ENCODE peak calls at places on chromosomes 11 and 22, in eight cellular contexts. R is ovary; Z is AG09319; O is transverse colon; L is stimulated activated CD4-positive, alpha-beta T cell treated with anti-CD3 and anti-CD28 coated beads, Interleukin-12 subunit alpha, Interleukin-12 subunit beta, amount 100 ng/mL, for 24 hours; J is H1; C is activated T-cell treated with anti-CD3 and anti-CD28 coated beads, Interleukin-2, amount 50 U/mL, for 72 hours; W is Kasumi-1. A is an unnamed sample.

GRCh38 chr22:32591620-32592019 is 117.0 kb downstream of the FBXO7 start:
- DNase-seq in R (no peak), Z (peak), O (no peak), L (no peak), J (no peak), C (no peak), W (no peak), A (no peak)

GRCh38 chr22:48804811-48805301 is 1022.8 kb downstream of the BRD1 start:
- DNase-seq in R (peak), Z (no peak), O (no peak), L (no peak), J (no peak), C (no peak), W (no peak), A (no peak)

GRCh38 chr11:78030429-78031325 is 7.6 kb upstream of the KCTD14 start:
- DNase-seq in R (peak), Z (no peak), O (peak), L (no peak), J (no peak), C (no peak), W (peak), A (no peak)

GRCh38 chr22:40509401-40510134 is 127.0 kb downstream of the MRTFA start:
- DNase-seq in R (peak), Z (peak), O (peak), L (no peak), J (no peak), C (no peak), W (no peak), A (no peak)

GRCh38 chr11:126700773-126701554 is 299.6 kb downstream of the KIRREL3 start:
- DNase-seq in R (no peak), Z (no peak), O (no peak), L (no peak), J (no peak), C (no peak), W (no peak), A (no peak)

GRCh38 chr11:65584723-65585171 is 8.9 kb downstream of the EHBP1L1 start:
- DNase-seq in R (no peak), Z (no peak), O (no peak), L (no peak), J (no peak), C (no peak), W (no peak), A (no peak)

GRCh38 chr22:17966403-17966717 is 58.0 kb downstream of the MICAL3 start:
- DNase-seq in R (no peak), Z (no peak), O (no peak), L (no peak), J (no peak), C (no peak), W (no peak), A (no peak)

GRCh38 chr11:33128739-33129138 is 32.5 kb downstream of the CSTF3 start:
- DNase-seq in R (no peak), Z (no peak), O (no peak), L (no peak), J (no peak), C (no peak), W (no peak), A (no peak)

GRCh38 chr22:20957691-20958440 is 9.2 kb upstream of the AIFM3 start:
- DNase-seq in R (no peak), Z (no peak), O (peak), L (no peak), J (no peak), C (no peak), W (peak), A (no peak)

GRCh38 chr11:70824590-70825300 is 426.4 kb downstream of the CTTN start:
- DNase-seq in R (no peak), Z (no peak), O (no peak), L (no peak), J (no peak), C (no peak), W (no peak), A (no peak)

GRCh38 chr11:29293825-29294224 is 723.0 kb downstream of the KCNA4 start:
- DNase-seq in R (no peak), Z (no peak), O (no peak), L (no peak), J (no peak), C (no peak), W (no peak), A (no peak)

A was measured in activated CD4-positive, alpha-beta memory T cell treated with anti-CD3 and anti-CD28 coated beads, Interleukin-2, amount 10 ng/mL, durations not matched to agents 7 days and 5 days.